ENCODE peak calls at places on chromosome 18, in five cellular contexts. Q is upper lobe of right lung; K is CD8-positive, alpha-beta memory T cell; T is cardiac muscle cell; G is IMR-90. Y is an unnamed sample.
A peak's percentile ranks its signal among the peaks of the same experiment; 100 is the strongest.

GRCh38 chr18:37608876-37609275 is 43.3 kb upstream of the CELF4 start:
- DNase-seq in Q (no peak), K (no peak), T (no peak), G (no peak), Y (no peak)

GRCh38 chr18:45951021-45951714 is 16.0 kb downstream of the EPG5 start:
- DNase-seq in Q (peak; percentile 69), K (no peak), T (peak; percentile 90), G (peak; percentile 90), Y (no peak)

GRCh38 chr18:70454705-70455322 is 166.0 kb downstream of the SOCS6 start:
- DNase-seq in Q (no peak), K (no peak), T (peak; percentile 82), G (peak; percentile 79), Y (no peak)

GRCh38 chr18:3061581-3062416 is 48.9 kb upstream of the LPIN2 start:
- DNase-seq in Q (no peak), K (peak; percentile 69), T (no peak), G (peak; percentile 25), Y (peak; percentile 37)

GRCh38 chr18:77055429-77056310 is 76.9 kb downstream of the MBP start:
- DNase-seq in Q (peak; percentile 73), K (no peak), T (no peak), G (peak; percentile 58), Y (no peak)

GRCh38 chr18:44759925-44760342 is 79.2 kb downstream of the SETBP1 start:
- DNase-seq in Q (no peak), K (no peak), T (no peak), G (no peak), Y (no peak)

GRCh38 chr18:25787281-25787680 is 303.1 kb downstream of the SS18 start:
- DNase-seq in Q (no peak), K (no peak), T (no peak), G (no peak), Y (no peak)

GRCh38 chr18:812123-812672 is at the start of gene YES1:
- DNase-seq in Q (peak; percentile 91), K (peak; percentile 84), T (peak; percentile 85), G (peak; percentile 61), Y (peak; percentile 94)

GRCh38 chr18:23725827-23726661 is 36.8 kb downstream of the LAMA3 start:
- DNase-seq in Q (no peak), K (no peak), T (no peak), G (no peak), Y (no peak)

GRCh38 chr18:45517181-45517741 is 98.0 kb upstream of the SLC14A2 start:
- DNase-seq in Q (no peak), K (no peak), T (peak; percentile 33), G (no peak), Y (peak; percentile 56)

GRCh38 chr18:61824733-61825363 is 68.0 kb downstream of the RNF152 start:
- DNase-seq in Q (no peak), K (no peak), T (peak; percentile 12), G (no peak), Y (no peak)

GRCh38 chr18:56716692-56717146 is 65.6 kb downstream of the WDR7 start:
- DNase-seq in Q (no peak), K (no peak), T (no peak), G (no peak), Y (no peak)

GRCh38 chr18:34647251-34647650 is 62.8 kb upstream of the DTNA start:
- DNase-seq in Q (no peak), K (no peak), T (no peak), G (no peak), Y (peak; percentile 77)

GRCh38 chr18:46294751-46295150 is 190.6 kb downstream of the HAUS1 start:
- DNase-seq in Q (peak; percentile 6), K (no peak), T (no peak), G (no peak), Y (peak; percentile 42)

GRCh38 chr18:40832362-40832761 is 1122.7 kb upstream of the PIK3C3 start:
- DNase-seq in Q (no peak), K (no peak), T (peak; percentile 33), G (no peak), Y (no peak)

GRCh38 chr18:9130806-9131205 is 5.8 kb upstream of the ANKRD12 start:
- DNase-seq in Q (no peak), K (no peak), T (peak; percentile 21), G (peak; percentile 43), Y (no peak)

GRCh38 chr18:13279181-13280065 is 60.9 kb downstream of the LDLRAD4 start:
- DNase-seq in Q (peak; percentile 76), K (no peak), T (no peak), G (no peak), Y (peak; percentile 59)

DNA sequence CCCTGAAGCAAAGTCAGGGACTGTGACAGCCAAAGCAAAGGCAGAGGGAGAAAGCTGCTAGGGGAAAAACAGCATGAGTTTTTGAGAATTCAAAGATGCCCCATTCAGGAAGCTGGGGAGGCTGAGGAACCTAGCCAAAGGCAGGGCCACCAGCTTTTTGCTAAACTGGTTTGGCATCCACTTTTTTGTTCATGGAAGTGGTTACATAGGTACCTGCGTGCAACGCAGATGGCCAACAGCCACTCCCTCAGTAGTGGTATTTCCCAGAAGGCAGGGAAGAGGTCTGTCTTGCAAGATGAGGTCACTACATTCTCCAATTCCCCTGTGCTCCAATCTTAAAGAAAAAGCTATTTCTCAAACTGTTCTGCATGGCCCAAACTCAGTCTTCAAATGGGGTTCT is 33.1 kb downstream of the MYO5B start:
- DNase-seq in Q (no peak), K (no peak), T (peak; percentile 12), G (no peak), Y (no peak)
- H3K4me1 ChIP-seq in Q (no peaks in the 10 kb centered on the region), K (no peaks in the 10 kb centered on the region), T (no peaks in the 10 kb centered on the region), G (no peaks in the 10 kb centered on the region), Y (no peaks in the 10 kb centered on the region)

GRCh38 chr18:79955302-79956075 is 4.0 kb upstream of the SLC66A2 start:
- DNase-seq in Q (no peak), K (no peak), T (no peak), G (no peak), Y (peak; percentile 22)
- H3K27ac ChIP-seq in Q (peak overlapping the region; percentile 53), K (no peak overlapping the region), T (no peak overlapping the region), G (no peak overlapping the region), Y (no peak overlapping the region)

GRCh38 chr18:50188652-50189051 is 6.3 kb downstream of the MYO5B start:
- DNase-seq in Q (no peak), K (no peak), T (no peak), G (no peak), Y (no peak)

GRCh38 chr18:50189160-50189559 is 5.8 kb downstream of the MYO5B start:
- DNase-seq in Q (no peak), K (no peak), T (no peak), G (no peak), Y (no peak)

GRCh38 chr18:50187659-50188058 is 7.3 kb downstream of the MYO5B start:
- DNase-seq in Q (no peak), K (no peak), T (no peak), G (no peak), Y (no peak)

GRCh38 chr18:50190926-50191325 is 4.0 kb downstream of the MYO5B start:
- DNase-seq in Q (no peak), K (no peak), T (no peak), G (no peak), Y (no peak)

GRCh38 chr18:50190236-50190635 is 4.7 kb downstream of the MYO5B start:
- DNase-seq in Q (no peak), K (no peak), T (no peak), G (no peak), Y (no peak)
- H3K27me3 ChIP-seq in Q (peaks cover 23% of the 10 kb centered on the region), K (peaks cover 9% of the 10 kb centered on the region), T (peaks cover 78% of the 10 kb centered on the region), G (peaks cover 27% of the 10 kb centered on the region), Y (peaks cover 73% of the 10 kb centered on the region)

GRCh38 chr18:51197661-51198424 is at the start of gene MEX3C:
- DNase-seq in Q (peak; percentile 99), K (peak; percentile 99), T (peak; percentile 100), G (peak; percentile 99), Y (peak; percentile 100)

GRCh38 chr18:51195086-51195601 is 2.3 kb downstream of the MEX3C start:
- DNase-seq in Q (no peak), K (no peak), T (no peak), G (peak; percentile 49), Y (no peak)

GRCh38 chr18:51195602-51196115 is 1.8 kb downstream of the MEX3C start:
- DNase-seq in Q (no peak), K (peak; percentile 60), T (peak; percentile 45), G (peak; percentile 60), Y (peak; percentile 74)

GRCh38 chr18:51196116-51196810 is 1.2 kb downstream of the MEX3C start:
- DNase-seq in Q (peak; percentile 82), K (peak; percentile 72), T (peak; percentile 36), G (peak; percentile 15), Y (peak; percentile 60)

GRCh38 chr18:51196811-51197660 is 445 bp downstream of the MEX3C start:
- DNase-seq in Q (peak; percentile 82), K (peak; percentile 63), T (peak; percentile 62), G (peak; percentile 51), Y (peak; percentile 73)
- H3K4me1 ChIP-seq in Q (peaks cover 31% of the 10 kb centered on the region), K (peaks cover 32% of the 10 kb centered on the region), T (peaks cover 36% of the 10 kb centered on the region), G (peaks cover 4% of the 10 kb centered on the region), Y (no peaks in the 10 kb centered on the region)

GRCh38 chr18:58761241-58761969 is 90.1 kb downstream of the MALT1 start:
- DNase-seq in Q (no peak), K (no peak), T (no peak), G (peak; percentile 40), Y (peak; percentile 18)
- H3K27ac ChIP-seq in Q (no peak overlapping the region), K (no peak overlapping the region), T (peak overlapping the region; percentile 18), G (no peak overlapping the region), Y (no peak overlapping the region)

DNA sequence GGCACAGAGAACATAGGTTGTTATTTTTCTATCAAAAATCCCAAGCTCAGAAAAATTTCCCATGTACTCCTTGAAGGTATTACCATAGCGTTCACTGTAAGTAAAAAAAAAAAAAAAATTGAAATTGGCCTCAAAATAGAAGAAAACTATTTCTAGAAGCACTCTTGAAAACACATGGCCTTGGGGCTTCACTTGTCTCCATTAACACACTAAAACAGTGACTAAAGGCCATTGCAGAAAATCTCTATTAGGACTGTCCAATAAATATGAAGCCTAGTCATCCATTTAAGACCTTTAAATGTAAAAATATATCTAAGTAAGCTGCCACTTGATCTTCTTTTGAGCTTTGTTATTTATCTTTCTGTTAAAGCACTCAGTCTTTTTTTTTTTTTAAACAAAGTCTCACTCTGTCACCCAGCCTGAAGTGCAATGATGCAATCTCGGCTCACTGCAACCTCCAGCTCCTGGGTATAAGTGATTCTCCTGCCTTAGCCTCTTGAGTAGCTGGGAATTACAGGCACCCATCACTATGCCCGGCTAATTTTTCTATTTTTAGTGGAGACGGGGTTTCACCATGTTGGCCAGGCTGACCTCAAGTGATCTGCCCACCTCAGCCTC is 35.8 kb downstream of the CCDC68 start:
- DNase-seq in Q (peak; percentile 69), K (no peak), T (peak; percentile 18), G (no peak), Y (no peak)
- H3K27me3 ChIP-seq in Q (no peaks in the 10 kb centered on the region), K (no peaks in the 10 kb centered on the region), T (no peaks in the 10 kb centered on the region), G (no peaks in the 10 kb centered on the region), Y (no peaks in the 10 kb centered on the region)

Y was measured in endodermal cell.